ENCODE peak calls at places on chromosomes 11 and 22, in eight cellular contexts. One of them, this sample, is unnamed.

GRCh38 chr11:8335186-8335585 is 71.5 kb upstream of the LMO1 start:
- DNase-seq in esophagus squamous epithelium: no peak
- DNase-seq in transverse colon: no peak
- DNase-seq in hippocampal formation: no peak
- DNase-seq in GM12891: no peak
- DNase-seq in ascending aorta: no peak
- DNase-seq in CD4-positive, alpha-beta T cell: no peak
- DNase-seq in stimulated activated CD8-positive, alpha-beta memory T cell treated with anti-CD3 and anti-CD28 coated beads, Interleukin-4, amount 100 ng/mL, for 1 hour: no peak
- DNase-seq in this sample: no peak

GRCh38 chr11:36452987-36453386 is 57.1 kb downstream of the TRAF6 start:
- DNase-seq in esophagus squamous epithelium: no peak
- DNase-seq in transverse colon: no peak
- DNase-seq in hippocampal formation: no peak
- DNase-seq in GM12891: no peak
- DNase-seq in ascending aorta: no peak
- DNase-seq in CD4-positive, alpha-beta T cell: no peak
- DNase-seq in stimulated activated CD8-positive, alpha-beta memory T cell treated with anti-CD3 and anti-CD28 coated beads, Interleukin-4, amount 100 ng/mL, for 1 hour: no peak
- DNase-seq in this sample: no peak

GRCh38 chr11:45285931-45286632 is at the start of gene SYT13:
- DNase-seq in esophagus squamous epithelium: no peak
- DNase-seq in transverse colon: peak; percentile 86
- DNase-seq in hippocampal formation: no peak
- DNase-seq in GM12891: no peak
- DNase-seq in ascending aorta: no peak
- DNase-seq in CD4-positive, alpha-beta T cell: no peak
- DNase-seq in stimulated activated CD8-positive, alpha-beta memory T cell treated with anti-CD3 and anti-CD28 coated beads, Interleukin-4, amount 100 ng/mL, for 1 hour: no peak
- DNase-seq in this sample: no peak

GRCh38 chr11:35144103-35144741 is 5.3 kb downstream of the CD44 start:
- DNase-seq in esophagus squamous epithelium: no peak
- DNase-seq in transverse colon: peak; percentile 64
- DNase-seq in hippocampal formation: no peak
- DNase-seq in GM12891: no peak
- DNase-seq in ascending aorta: no peak
- DNase-seq in CD4-positive, alpha-beta T cell: peak; percentile 46
- DNase-seq in stimulated activated CD8-positive, alpha-beta memory T cell treated with anti-CD3 and anti-CD28 coated beads, Interleukin-4, amount 100 ng/mL, for 1 hour: no peak
- DNase-seq in this sample: no peak

GRCh38 chr11:65576867-65577755 is 1.3 kb downstream of the EHBP1L1 start:
- DNase-seq in esophagus squamous epithelium: no peak
- DNase-seq in transverse colon: peak; percentile 81
- DNase-seq in hippocampal formation: no peak
- DNase-seq in GM12891: no peak
- DNase-seq in ascending aorta: peak; percentile 93
- DNase-seq in CD4-positive, alpha-beta T cell: no peak
- DNase-seq in stimulated activated CD8-positive, alpha-beta memory T cell treated with anti-CD3 and anti-CD28 coated beads, Interleukin-4, amount 100 ng/mL, for 1 hour: no peak
- DNase-seq in this sample: no peak

GRCh38 chr11:84289381-84289906 is 1003.3 kb upstream of the CCDC90B start:
- DNase-seq in esophagus squamous epithelium: no peak
- DNase-seq in transverse colon: no peak
- DNase-seq in hippocampal formation: no peak
- DNase-seq in GM12891: peak; percentile 6
- DNase-seq in ascending aorta: no peak
- DNase-seq in CD4-positive, alpha-beta T cell: no peak
- DNase-seq in stimulated activated CD8-positive, alpha-beta memory T cell treated with anti-CD3 and anti-CD28 coated beads, Interleukin-4, amount 100 ng/mL, for 1 hour: no peak
- DNase-seq in this sample: no peak

GRCh38 chr11:9906043-9906791 is 242.3 kb downstream of the SWAP70 start:
- DNase-seq in esophagus squamous epithelium: no peak
- DNase-seq in transverse colon: no peak
- DNase-seq in hippocampal formation: no peak
- DNase-seq in GM12891: no peak
- DNase-seq in ascending aorta: no peak
- DNase-seq in CD4-positive, alpha-beta T cell: no peak
- DNase-seq in stimulated activated CD8-positive, alpha-beta memory T cell treated with anti-CD3 and anti-CD28 coated beads, Interleukin-4, amount 100 ng/mL, for 1 hour: no peak
- DNase-seq in this sample: no peak

GRCh38 chr11:124108158-124108557 is 7.1 kb upstream of the VWA5A start:
- DNase-seq in esophagus squamous epithelium: no peak
- DNase-seq in transverse colon: peak; percentile 31
- DNase-seq in hippocampal formation: no peak
- DNase-seq in GM12891: no peak
- DNase-seq in ascending aorta: no peak
- DNase-seq in CD4-positive, alpha-beta T cell: no peak
- DNase-seq in stimulated activated CD8-positive, alpha-beta memory T cell treated with anti-CD3 and anti-CD28 coated beads, Interleukin-4, amount 100 ng/mL, for 1 hour: no peak
- DNase-seq in this sample: no peak

GRCh38 chr11:61551630-61552029 is 29.2 kb downstream of the SYT7 start:
- DNase-seq in esophagus squamous epithelium: no peak
- DNase-seq in transverse colon: no peak
- DNase-seq in hippocampal formation: no peak
- DNase-seq in GM12891: no peak
- DNase-seq in ascending aorta: no peak
- DNase-seq in CD4-positive, alpha-beta T cell: no peak
- DNase-seq in stimulated activated CD8-positive, alpha-beta memory T cell treated with anti-CD3 and anti-CD28 coated beads, Interleukin-4, amount 100 ng/mL, for 1 hour: no peak
- DNase-seq in this sample: no peak

GRCh38 chr22:27776410-27776958 is 25.1 kb downstream of the MN1 start:
- DNase-seq in esophagus squamous epithelium: no peak
- DNase-seq in transverse colon: no peak
- DNase-seq in hippocampal formation: no peak
- DNase-seq in GM12891: no peak
- DNase-seq in ascending aorta: no peak
- DNase-seq in CD4-positive, alpha-beta T cell: no peak
- DNase-seq in stimulated activated CD8-positive, alpha-beta memory T cell treated with anti-CD3 and anti-CD28 coated beads, Interleukin-4, amount 100 ng/mL, for 1 hour: no peak
- DNase-seq in this sample: no peak

GRCh38 chr11:86174101-86175046 is 70.2 kb upstream of the EED start:
- DNase-seq in esophagus squamous epithelium: peak; percentile 25
- DNase-seq in transverse colon: no peak
- DNase-seq in hippocampal formation: no peak
- DNase-seq in GM12891: no peak
- DNase-seq in ascending aorta: peak; percentile 97
- DNase-seq in CD4-positive, alpha-beta T cell: no peak
- DNase-seq in stimulated activated CD8-positive, alpha-beta memory T cell treated with anti-CD3 and anti-CD28 coated beads, Interleukin-4, amount 100 ng/mL, for 1 hour: no peak
- DNase-seq in this sample: no peak

GRCh38 chr11:73157141-73158010 is 15.3 kb upstream of the FCHSD2 start:
- DNase-seq in esophagus squamous epithelium: no peak
- DNase-seq in transverse colon: peak; percentile 35
- DNase-seq in hippocampal formation: no peak
- DNase-seq in GM12891: no peak
- DNase-seq in ascending aorta: peak; percentile 92
- DNase-seq in CD4-positive, alpha-beta T cell: no peak
- DNase-seq in stimulated activated CD8-positive, alpha-beta memory T cell treated with anti-CD3 and anti-CD28 coated beads, Interleukin-4, amount 100 ng/mL, for 1 hour: no peak
- DNase-seq in this sample: no peak

GRCh38 chr22:43008509-43008908 is 6.4 kb downstream of the PACSIN2 start:
- DNase-seq in esophagus squamous epithelium: no peak
- DNase-seq in transverse colon: peak; percentile 75
- DNase-seq in hippocampal formation: no peak
- DNase-seq in GM12891: no peak
- DNase-seq in ascending aorta: peak; percentile 76
- DNase-seq in CD4-positive, alpha-beta T cell: no peak
- DNase-seq in stimulated activated CD8-positive, alpha-beta memory T cell treated with anti-CD3 and anti-CD28 coated beads, Interleukin-4, amount 100 ng/mL, for 1 hour: no peak
- DNase-seq in this sample: no peak

GRCh38 chr11:65791719-65792213 is 4.9 kb downstream of the OVOL1 start:
- DNase-seq in esophagus squamous epithelium: no peak
- DNase-seq in transverse colon: peak; percentile 87
- DNase-seq in hippocampal formation: no peak
- DNase-seq in GM12891: peak; percentile 81
- DNase-seq in ascending aorta: no peak
- DNase-seq in CD4-positive, alpha-beta T cell: no peak
- DNase-seq in stimulated activated CD8-positive, alpha-beta memory T cell treated with anti-CD3 and anti-CD28 coated beads, Interleukin-4, amount 100 ng/mL, for 1 hour: no peak
- DNase-seq in this sample: no peak

GRCh38 chr22:43128928-43129424 is 14.2 kb downstream of the MCAT start:
- DNase-seq in esophagus squamous epithelium: no peak
- DNase-seq in transverse colon: peak; percentile 77
- DNase-seq in hippocampal formation: no peak
- DNase-seq in GM12891: no peak
- DNase-seq in ascending aorta: no peak
- DNase-seq in CD4-positive, alpha-beta T cell: no peak
- DNase-seq in stimulated activated CD8-positive, alpha-beta memory T cell treated with anti-CD3 and anti-CD28 coated beads, Interleukin-4, amount 100 ng/mL, for 1 hour: no peak
- DNase-seq in this sample: no peak

GRCh38 chr11:3127706-3128355 is 37.3 kb downstream of the OSBPL5 start:
- DNase-seq in esophagus squamous epithelium: no peak
- DNase-seq in transverse colon: no peak
- DNase-seq in hippocampal formation: no peak
- DNase-seq in GM12891: no peak
- DNase-seq in ascending aorta: peak; percentile 58
- DNase-seq in CD4-positive, alpha-beta T cell: no peak
- DNase-seq in stimulated activated CD8-positive, alpha-beta memory T cell treated with anti-CD3 and anti-CD28 coated beads, Interleukin-4, amount 100 ng/mL, for 1 hour: no peak
- DNase-seq in this sample: no peak

GRCh38 chr22:39545310-39546063 is 12.9 kb upstream of the RPS19BP1 start:
- DNase-seq in esophagus squamous epithelium: no peak
- DNase-seq in transverse colon: peak; percentile 47
- DNase-seq in hippocampal formation: no peak
- DNase-seq in GM12891: no peak
- DNase-seq in ascending aorta: no peak
- DNase-seq in CD4-positive, alpha-beta T cell: peak; percentile 69
- DNase-seq in stimulated activated CD8-positive, alpha-beta memory T cell treated with anti-CD3 and anti-CD28 coated beads, Interleukin-4, amount 100 ng/mL, for 1 hour: peak; percentile 51
- DNase-seq in this sample: peak; percentile 41

GRCh38 chr11:77155556-77156130 is 27.6 kb downstream of the MYO7A start:
- DNase-seq in esophagus squamous epithelium: no peak
- DNase-seq in transverse colon: no peak
- DNase-seq in hippocampal formation: no peak
- DNase-seq in GM12891: no peak
- DNase-seq in ascending aorta: no peak
- DNase-seq in CD4-positive, alpha-beta T cell: no peak
- DNase-seq in stimulated activated CD8-positive, alpha-beta memory T cell treated with anti-CD3 and anti-CD28 coated beads, Interleukin-4, amount 100 ng/mL, for 1 hour: no peak
- DNase-seq in this sample: no peak

GRCh38 chr11:129041611-129042018 is 98.9 kb upstream of the TP53AIP1 start:
- DNase-seq in esophagus squamous epithelium: no peak
- DNase-seq in transverse colon: no peak
- DNase-seq in hippocampal formation: no peak
- DNase-seq in GM12891: no peak
- DNase-seq in ascending aorta: no peak
- DNase-seq in CD4-positive, alpha-beta T cell: no peak
- DNase-seq in stimulated activated CD8-positive, alpha-beta memory T cell treated with anti-CD3 and anti-CD28 coated beads, Interleukin-4, amount 100 ng/mL, for 1 hour: no peak
- DNase-seq in this sample: no peak

GRCh38 chr11:75815345-75815983 is 454 bp downstream of the UVRAG start:
- DNase-seq in esophagus squamous epithelium: no peak
- DNase-seq in transverse colon: peak; percentile 46
- DNase-seq in hippocampal formation: no peak
- DNase-seq in GM12891: no peak
- DNase-seq in ascending aorta: peak; percentile 70
- DNase-seq in CD4-positive, alpha-beta T cell: no peak
- DNase-seq in stimulated activated CD8-positive, alpha-beta memory T cell treated with anti-CD3 and anti-CD28 coated beads, Interleukin-4, amount 100 ng/mL, for 1 hour: peak; percentile 3
- DNase-seq in this sample: peak; percentile 41

GRCh38 chr22:21038405-21038804 is 6.0 kb upstream of the SLC7A4 start:
- DNase-seq in esophagus squamous epithelium: no peak
- DNase-seq in transverse colon: no peak
- DNase-seq in hippocampal formation: no peak
- DNase-seq in GM12891: no peak
- DNase-seq in ascending aorta: no peak
- DNase-seq in CD4-positive, alpha-beta T cell: no peak
- DNase-seq in stimulated activated CD8-positive, alpha-beta memory T cell treated with anti-CD3 and anti-CD28 coated beads, Interleukin-4, amount 100 ng/mL, for 1 hour: no peak
- DNase-seq in this sample: no peak

GRCh38 chr11:95404370-95404769 is 173.4 kb upstream of the SESN3 start:
- DNase-seq in esophagus squamous epithelium: no peak
- DNase-seq in transverse colon: no peak
- DNase-seq in hippocampal formation: no peak
- DNase-seq in GM12891: no peak
- DNase-seq in ascending aorta: no peak
- DNase-seq in CD4-positive, alpha-beta T cell: no peak
- DNase-seq in stimulated activated CD8-positive, alpha-beta memory T cell treated with anti-CD3 and anti-CD28 coated beads, Interleukin-4, amount 100 ng/mL, for 1 hour: no peak
- DNase-seq in this sample: no peak

GRCh38 chr22:49208768-49209252 is 618.9 kb downstream of the BRD1 start:
- DNase-seq in esophagus squamous epithelium: no peak
- DNase-seq in transverse colon: no peak
- DNase-seq in hippocampal formation: no peak
- DNase-seq in GM12891: no peak
- DNase-seq in ascending aorta: peak; percentile 31
- DNase-seq in CD4-positive, alpha-beta T cell: no peak
- DNase-seq in stimulated activated CD8-positive, alpha-beta memory T cell treated with anti-CD3 and anti-CD28 coated beads, Interleukin-4, amount 100 ng/mL, for 1 hour: no peak
- DNase-seq in this sample: no peak

GRCh38 chr22:22892096-22893052 is 4.8 kb downstream of the IGLL5 start:
- DNase-seq in esophagus squamous epithelium: no peak
- DNase-seq in transverse colon: no peak
- DNase-seq in hippocampal formation: no peak
- DNase-seq in GM12891: no peak
- DNase-seq in ascending aorta: no peak
- DNase-seq in CD4-positive, alpha-beta T cell: no peak
- DNase-seq in stimulated activated CD8-positive, alpha-beta memory T cell treated with anti-CD3 and anti-CD28 coated beads, Interleukin-4, amount 100 ng/mL, for 1 hour: no peak
- DNase-seq in this sample: no peak

GRCh38 chr22:37370306-37370979 is 56.8 kb downstream of the ELFN2 start:
- DNase-seq in esophagus squamous epithelium: no peak
- DNase-seq in transverse colon: peak; percentile 39
- DNase-seq in hippocampal formation: no peak
- DNase-seq in GM12891: no peak
- DNase-seq in ascending aorta: peak; percentile 67
- DNase-seq in CD4-positive, alpha-beta T cell: no peak
- DNase-seq in stimulated activated CD8-positive, alpha-beta memory T cell treated with anti-CD3 and anti-CD28 coated beads, Interleukin-4, amount 100 ng/mL, for 1 hour: no peak
- DNase-seq in this sample: no peak

GRCh38 chr11:123559418-123559817 is 95.0 kb downstream of the SCN3B start:
- DNase-seq in esophagus squamous epithelium: no peak
- DNase-seq in transverse colon: no peak
- DNase-seq in hippocampal formation: no peak
- DNase-seq in GM12891: no peak
- DNase-seq in ascending aorta: no peak
- DNase-seq in CD4-positive, alpha-beta T cell: no peak
- DNase-seq in stimulated activated CD8-positive, alpha-beta memory T cell treated with anti-CD3 and anti-CD28 coated beads, Interleukin-4, amount 100 ng/mL, for 1 hour: no peak
- DNase-seq in this sample: no peak

GRCh38 chr22:25482091-25482760 is 82.2 kb upstream of the GRK3 start:
- DNase-seq in esophagus squamous epithelium: no peak
- DNase-seq in transverse colon: no peak
- DNase-seq in hippocampal formation: no peak
- DNase-seq in GM12891: no peak
- DNase-seq in ascending aorta: no peak
- DNase-seq in CD4-positive, alpha-beta T cell: no peak
- DNase-seq in stimulated activated CD8-positive, alpha-beta memory T cell treated with anti-CD3 and anti-CD28 coated beads, Interleukin-4, amount 100 ng/mL, for 1 hour: no peak
- DNase-seq in this sample: no peak

GRCh38 chr11:11389238-11389637 is 36.2 kb upstream of the CSNK2A3 start:
- DNase-seq in esophagus squamous epithelium: no peak
- DNase-seq in transverse colon: peak; percentile 79
- DNase-seq in hippocampal formation: no peak
- DNase-seq in GM12891: no peak
- DNase-seq in ascending aorta: no peak
- DNase-seq in CD4-positive, alpha-beta T cell: no peak
- DNase-seq in stimulated activated CD8-positive, alpha-beta memory T cell treated with anti-CD3 and anti-CD28 coated beads, Interleukin-4, amount 100 ng/mL, for 1 hour: no peak
- DNase-seq in this sample: no peak